ENCODE peak calls at places on chromosome 1, in four cellular contexts. S, X, Y and O are unnamed samples.

GRCh38 chr1:37449936-37450335 is 24.4 kb upstream of the ZC3H12A start:
- DNase-seq in S (peak), Y (no peak), X (no peak), O (no peak)

GRCh38 chr1:36408479-36408878 is 10.8 kb upstream of the LSM10 start:
- DNase-seq in S (no peak), Y (no peak), X (no peak), O (no peak)

GRCh38 chr1:152034654-152035405 is 2.0 kb downstream of the S100A11 start:
- DNase-seq in S (peak), Y (peak), X (peak), O (no peak)

GRCh38 chr1:77889671-77890070 is 1.2 kb downstream of the NEXN start:
- DNase-seq in X (no peak), S (no peak), Y (no peak), O (no peak)

GRCh38 chr1:67333603-67334002 is 25.9 kb downstream of the IL12RB2 start:
- DNase-seq in S (no peak), Y (no peak), X (no peak), O (no peak)

GRCh38 chr1:167450843-167451242 is 67.5 kb downstream of the CD247 start:
- DNase-seq in Y (no peak), S (no peak), X (no peak), O (no peak)

GRCh38 chr1:234943801-234944402 is 184.7 kb downstream of the TOMM20 start:
- DNase-seq in S (no peak), X (no peak), Y (no peak), O (no peak)

GRCh38 chr1:22545126-22545525 is 18.2 kb upstream of the EPHA8 start:
- DNase-seq in X (no peak), Y (no peak), S (no peak), O (no peak)

GRCh38 chr1:178653091-178653490 is 72.0 kb upstream of the RALGPS2 start:
- DNase-seq in S (no peak), X (no peak), Y (no peak), O (no peak)

GRCh38 chr1:164058192-164058591 is 500.8 kb upstream of the PBX1 start:
- DNase-seq in S (no peak), Y (no peak), X (no peak), O (no peak)
- TF ChIP-seq SPI1 in S (no peak), Y (no peak), X (no peak), O (no peak)

DNA sequence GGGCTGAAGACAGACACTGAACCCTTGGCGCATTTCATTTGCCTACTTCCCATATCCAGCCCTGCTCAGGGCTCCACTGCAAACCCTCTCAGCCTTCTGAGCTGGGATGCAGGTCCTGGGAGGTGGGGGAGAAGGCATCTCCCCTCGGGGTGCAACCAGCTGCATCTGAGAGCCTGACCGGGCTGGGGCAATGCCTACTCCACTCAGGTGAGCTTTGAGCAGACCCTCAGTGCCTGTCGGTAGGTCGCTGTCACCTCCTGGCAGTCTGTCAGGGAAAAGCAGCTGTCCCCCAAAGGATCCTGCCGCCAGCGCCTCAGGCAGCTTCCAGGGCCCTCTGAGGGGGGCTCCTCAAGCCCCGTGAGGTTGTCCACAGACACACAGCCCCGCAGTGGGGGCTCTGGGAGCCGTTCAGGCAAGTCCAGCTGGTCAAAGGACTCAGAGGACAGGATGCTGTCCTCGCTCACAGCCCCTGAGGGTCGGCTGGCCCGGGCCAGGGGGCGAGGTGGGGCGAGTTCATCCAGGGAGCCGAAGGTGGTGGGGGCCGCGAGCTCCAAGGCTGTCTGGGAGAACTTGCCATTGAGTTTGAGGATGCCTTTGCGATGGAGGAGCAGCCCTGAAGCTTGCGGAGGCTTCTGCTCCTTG is 18.2 kb downstream of the NUAK2 start:
- DNase-seq in X (no peak), S (no peak), Y (no peak), O (no peak)
- TF ChIP-seq POLR2AphosphoS5 in X (no peak), S (no peak), Y (no peak), O (no peak)

DNA sequence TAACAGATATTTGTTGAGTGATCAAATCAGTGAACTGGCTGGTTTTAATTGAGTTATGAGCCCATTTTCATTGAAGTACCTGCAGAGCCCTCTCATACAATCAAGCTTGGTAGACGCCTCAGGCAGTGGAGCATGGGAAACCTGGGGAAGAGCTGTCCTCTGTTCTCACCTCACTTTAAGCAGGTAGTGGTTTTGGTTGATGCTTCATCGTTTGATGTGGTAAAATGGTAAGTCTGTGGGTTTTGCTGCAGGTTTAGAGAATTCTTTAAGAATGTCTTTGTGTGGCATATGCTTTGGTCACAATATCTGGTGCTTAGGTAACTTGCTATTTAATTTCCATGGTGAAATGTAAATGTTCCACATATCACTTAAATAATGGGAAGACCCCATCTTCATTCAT is 10.0 kb downstream of the LAMC1 start:
- DNase-seq in X (no peak), Y (peak), S (no peak), O (no peak)
- TF ChIP-seq SPI1 in X (no peak), Y (no peak), S (no peak), O (no peak)

GRCh38 chr1:25451903-25452302 is 21.2 kb downstream of the MACO1 start:
- DNase-seq in X (no peak), Y (no peak), S (no peak), O (no peak)

GRCh38 chr1:25456502-25456901 is 25.8 kb downstream of the MACO1 start:
- DNase-seq in Y (no peak), S (peak), X (no peak), O (no peak)

GRCh38 chr1:25447547-25447946 is 16.9 kb downstream of the MACO1 start:
- DNase-seq in Y (peak), X (no peak), S (no peak), O (no peak)

DNA sequence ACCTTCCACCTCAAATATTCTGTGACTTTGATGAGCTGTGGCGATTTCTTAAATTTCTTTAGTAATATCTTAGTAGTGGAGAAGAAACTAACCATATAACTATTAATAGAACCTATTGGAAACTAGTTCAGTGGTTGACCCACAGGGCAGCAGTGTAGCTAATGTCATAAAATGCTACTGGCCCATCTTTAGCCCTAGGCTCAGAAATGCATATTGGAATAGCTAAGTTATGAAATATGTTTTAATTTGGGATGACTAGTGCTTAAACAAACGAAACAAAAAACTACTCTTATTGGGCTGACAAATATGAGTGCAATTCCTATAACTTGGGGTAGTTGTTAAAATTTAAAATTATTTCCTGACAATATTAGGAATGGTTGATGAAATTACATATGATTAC is 20.2 kb downstream of the MACO1 start:
- DNase-seq in Y (no peak), S (no peak), X (no peak), O (no peak)
- TF ChIP-seq POLR2AphosphoS5 in Y (no peak), S (no peak), X (no peak), O (no peak)

GRCh38 chr1:109876617-109877319 is 33.9 kb upstream of the CSF1 start:
- DNase-seq in Y (no peak), S (no peak), X (no peak), O (no peak)
- TF ChIP-seq SPI1 in Y (no peak), S (no peak), X (no peak), O (no peak)